ENCODE peak calls at places on chromosomes 1 and 21, in four cellular contexts. F is SJSA1, R is fibroblast of lung, U is tibial artery. Z is an unnamed sample.
A peak's percentile ranks its signal among the peaks of the same experiment; 100 is the strongest.

GRCh38 chr1:93705897-93706500 is 24.4 kb upstream of the BCAR3 start:
- DNase-seq in F (peak; percentile 32), R (peak; percentile 51), U (no peak), Z (no peak)

GRCh38 chr21:27213328-27213727 is 246.4 kb upstream of the ADAMTS5 start:
- DNase-seq in F (no peak), R (no peak), U (no peak), Z (no peak)

GRCh38 chr1:74053407-74053806 is 144.6 kb downstream of the LRRIQ3 start:
- DNase-seq in F (no peak), R (peak; percentile 32), U (no peak), Z (no peak)

GRCh38 chr1:59699227-59699847 is 115.4 kb upstream of the HOOK1 start:
- DNase-seq in F (no peak), R (peak; percentile 25), U (no peak), Z (no peak)

GRCh38 chr1:50697440-50698421 is 262.3 kb downstream of the FAF1 start:
- DNase-seq in F (no peak), R (peak; percentile 81), U (no peak), Z (no peak)

GRCh38 chr1:198234511-198235251 is 77.9 kb downstream of the NEK7 start:
- DNase-seq in F (no peak), R (peak; percentile 62), U (no peak), Z (no peak)

GRCh38 chr1:203638914-203639313 is 12.3 kb downstream of the ATP2B4 start:
- DNase-seq in F (no peak), R (no peak), U (no peak), Z (no peak)

GRCh38 chr1:72105201-72105600 is 177.1 kb downstream of the NEGR1 start:
- DNase-seq in F (no peak), R (peak; percentile 1), U (no peak), Z (no peak)

GRCh38 chr1:84887261-84887934 is 5.6 kb downstream of the LPAR3 start:
- DNase-seq in F (no peak), R (no peak), U (no peak), Z (no peak)

GRCh38 chr1:28782011-28782410 is 30.0 kb upstream of the OPRD1 start:
- DNase-seq in F (no peak), R (no peak), U (no peak), Z (no peak)

GRCh38 chr1:12617511-12617900 is 504 bp downstream of the DHRS3 start:
- DNase-seq in F (no peak), R (no peak), U (no peak), Z (no peak)

GRCh38 chr1:211517006-211517405 is 25.0 kb upstream of the RD3 start:
- DNase-seq in F (no peak), R (no peak), U (no peak), Z (no peak)

GRCh38 chr1:109963864-109964263 is 20.7 kb upstream of the AHCYL1 start:
- DNase-seq in F (no peak), R (peak; percentile 66), U (no peak), Z (no peak)

GRCh38 chr1:59089922-59090457 is 206.9 kb upstream of the FGGY start:
- DNase-seq in F (no peak), R (peak; percentile 16), U (no peak), Z (no peak)

GRCh38 chr1:29655145-29655544 is 418.8 kb downstream of the PTPRU start:
- DNase-seq in F (peak; percentile 12), R (no peak), U (no peak), Z (peak; percentile 44)

GRCh38 chr1:92043621-92044020 is 13.8 kb downstream of the EPHX4 start:
- DNase-seq in F (no peak), R (no peak), U (no peak), Z (no peak)

GRCh38 chr1:2199042-2199810 is 4.7 kb upstream of the FAAP20 start:
- DNase-seq in F (peak; percentile 92), R (peak; percentile 89), U (peak; percentile 95), Z (peak; percentile 68)

GRCh38 chr21:46115441-46116188 is 17.7 kb downstream of the COL6A2 start:
- DNase-seq in F (peak; percentile 40), R (no peak), U (peak; percentile 7), Z (no peak)

GRCh38 chr21:38831526-38832467 is 26.1 kb downstream of the ETS2 start:
- DNase-seq in F (peak; percentile 76), R (peak; percentile 94), U (peak; percentile 93), Z (peak; percentile 18)

GRCh38 chr1:199310701-199311100 is 671.9 kb downstream of the PTPRC start:
- DNase-seq in F (no peak), R (no peak), U (no peak), Z (no peak)

GRCh38 chr1:24503003-24503751 is 541 bp downstream of the RCAN3 start:
- DNase-seq in F (no peak), R (no peak), U (no peak), Z (no peak)

GRCh38 chr1:197908695-197909336 is 6.4 kb downstream of the C1orf53 start:
- DNase-seq in F (no peak), R (no peak), U (no peak), Z (no peak)

GRCh38 chr1:202291001-202291400 is 50.7 kb downstream of the UBE2T start:
- DNase-seq in F (no peak), R (peak; percentile 18), U (no peak), Z (no peak)

GRCh38 chr1:217029311-217030157 is 306.3 kb upstream of the ESRRG start:
- DNase-seq in F (no peak), R (peak; percentile 89), U (no peak), Z (no peak)

GRCh38 chr1:209674957-209675566 is at the start of gene G0S2:
- DNase-seq in F (no peak), R (peak; percentile 39), U (peak; percentile 40), Z (peak; percentile 34)

GRCh38 chr1:151476083-151476482 is 16.8 kb upstream of the POGZ start:
- DNase-seq in F (peak; percentile 60), R (no peak), U (no peak), Z (no peak)

GRCh38 chr1:157069596-157069995 is 24.1 kb upstream of the ARHGEF11 start:
- DNase-seq in F (no peak), R (no peak), U (no peak), Z (no peak)

GRCh38 chr1:174258148-174258550 is 98.8 kb downstream of the RABGAP1L start:
- DNase-seq in F (no peak), R (peak; percentile 31), U (no peak), Z (no peak)

GRCh38 chr21:45822429-45823099 is 159.0 kb upstream of the COL6A1 start:
- DNase-seq in F (no peak), R (no peak), U (no peak), Z (no peak)

GRCh38 chr1:25922633-25923567 is 16.7 kb upstream of the STMN1 start:
- DNase-seq in F (peak; percentile 49), R (peak; percentile 52), U (peak; percentile 21), Z (peak; percentile 23)

GRCh38 chr1:66350001-66350547 is 183.9 kb upstream of the SGIP1 start:
- DNase-seq in F (peak; percentile 89), R (peak; percentile 46), U (no peak), Z (peak; percentile 54)

GRCh38 chr1:31671556-31672201 is 27.0 kb upstream of the PEF1 start:
- DNase-seq in F (no peak), R (no peak), U (no peak), Z (no peak)

DNA sequence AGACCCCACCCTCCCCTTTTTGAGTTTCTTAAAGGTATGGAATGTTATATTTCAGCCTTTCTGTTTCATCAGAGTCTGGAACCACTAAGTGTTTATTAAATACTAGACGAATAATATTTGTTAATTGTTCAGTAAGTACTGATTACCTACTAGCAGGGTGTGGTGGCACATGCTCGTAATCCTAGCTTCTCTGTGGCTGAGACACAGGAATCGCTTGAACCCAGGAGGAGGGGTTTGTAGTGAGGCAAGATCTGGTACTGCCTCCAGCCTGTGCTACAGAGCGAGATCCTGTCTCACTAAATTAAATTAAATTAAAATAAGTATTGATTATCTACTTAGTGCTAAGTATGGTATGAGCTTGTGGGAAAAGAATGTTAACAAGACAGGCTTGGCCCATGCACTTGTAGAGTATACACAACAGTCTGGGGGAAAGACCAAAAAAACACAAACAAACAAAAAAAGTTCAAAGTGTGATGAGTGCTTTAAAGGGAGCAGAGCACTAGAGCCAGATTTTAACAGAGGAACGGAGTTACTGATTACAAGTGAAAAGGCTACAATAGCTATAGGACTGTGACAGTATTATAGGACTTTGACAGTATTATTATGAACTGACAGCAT is 2.4 kb downstream of the CEPT1 start:
- DNase-seq in F (no peak), R (no peak), U (no peak), Z (no peak)
- H3K4me3 ChIP-seq in F (no peak overlapping the region), R (no peak overlapping the region), U (no peak overlapping the region), Z (peak overlapping the region; percentile 100)

DNA sequence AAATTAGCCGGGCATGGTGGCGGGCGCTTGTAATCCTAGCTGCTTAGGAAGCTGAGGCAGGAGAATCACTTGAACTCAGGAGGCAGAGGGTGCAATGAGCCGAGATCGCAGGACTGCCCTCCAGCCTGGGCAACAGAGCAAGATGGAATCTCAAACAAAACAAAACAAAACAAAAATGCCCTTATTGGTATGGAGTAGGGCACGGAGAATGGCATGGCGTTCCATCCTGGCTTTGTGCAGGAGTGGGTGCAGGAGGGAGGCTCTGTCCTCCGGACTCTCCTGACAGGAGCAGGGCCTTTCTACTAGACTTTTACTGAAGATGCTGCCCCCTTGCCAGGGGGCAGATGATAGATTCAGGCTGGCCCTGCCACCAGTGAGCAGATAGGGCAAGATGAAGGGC is 1.0 kb downstream of the TMEM61 start:
- DNase-seq in F (no peak), R (no peak), U (no peak), Z (no peak)
- H3K4me3 ChIP-seq in F (no peak overlapping the region), R (no peak overlapping the region), U (peak overlapping the region; percentile 72), Z (no peak overlapping the region)

GRCh38 chr21:31329431-31330143 is 14.5 kb downstream of the TIAM1 start:
- DNase-seq in F (no peak), R (no peak), U (no peak), Z (no peak)

GRCh38 chr21:31330144-31330483 is 13.9 kb downstream of the TIAM1 start:
- DNase-seq in F (no peak), R (no peak), U (no peak), Z (no peak)

GRCh38 chr21:31332525-31332924 is 11.5 kb downstream of the TIAM1 start:
- DNase-seq in F (no peak), R (no peak), U (no peak), Z (no peak)

GRCh38 chr21:31331231-31331630 is 12.8 kb downstream of the TIAM1 start:
- DNase-seq in F (no peak), R (no peak), U (no peak), Z (no peak)

GRCh38 chr21:31326478-31327247 is 17.4 kb downstream of the TIAM1 start:
- DNase-seq in F (no peak), R (peak; percentile 60), U (no peak), Z (peak; percentile 49)
- H3K4me3 ChIP-seq in F (no peak overlapping the region), R (no peak overlapping the region), U (no peak overlapping the region), Z (peak overlapping the region; percentile 6)

GRCh38 chr1:43392702-43393101 is 3.0 kb downstream of the SZT2 start:
- DNase-seq in F (no peak), R (no peak), U (no peak), Z (no peak)

GRCh38 chr1:43388021-43388575 is 1.5 kb downstream of the MED8 start:
- DNase-seq in F (no peak), R (peak; percentile 27), U (no peak), Z (no peak)

GRCh38 chr1:43389326-43390313 is at the start of the genes MED8 and SZT2:
- DNase-seq in F (peak; percentile 93), R (peak; percentile 89), U (peak; percentile 97), Z (peak; percentile 88)

GRCh38 chr1:43386676-43387075 is 2.9 kb downstream of the MED8 start:
- DNase-seq in F (no peak), R (no peak), U (no peak), Z (no peak)

DNA sequence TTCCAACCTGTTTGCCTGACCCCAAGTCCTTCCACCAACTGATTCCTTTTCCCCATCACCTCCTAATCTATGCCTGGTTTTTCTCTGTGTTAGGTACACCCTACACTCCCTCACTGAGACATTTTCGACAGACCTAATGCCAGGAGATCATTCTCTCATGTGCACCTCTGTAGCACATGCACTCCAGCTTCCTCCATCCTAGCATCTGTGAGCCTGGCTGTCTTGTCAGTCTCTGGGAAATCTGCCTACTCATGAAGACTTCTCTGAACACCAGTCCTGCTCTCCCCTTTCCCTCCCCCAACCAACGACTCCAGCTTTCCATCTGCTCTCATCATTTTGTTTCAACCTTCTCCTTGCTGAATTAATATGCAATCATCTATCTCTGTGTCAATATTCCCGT is 987 bp downstream of the MED8 start:
- DNase-seq in F (no peak), R (no peak), U (no peak), Z (no peak)
- H3K4me3 ChIP-seq in F (peak overlapping the region; percentile 79), R (peak overlapping the region; percentile 77), U (peak overlapping the region; percentile 76), Z (peak overlapping the region; percentile 94)